ENCODE peak calls at places on chromosomes 6 and 20, in ten cellular contexts. One of them, this sample, is unnamed.

GRCh38 chr6:48048460-48049146 is 62.4 kb downstream of the PTCHD4 start:
- DNase-seq in HEK293T: no peak
- DNase-seq in ACHN: no peak
- DNase-seq in iris pigment epithelial cell: no peak
- DNase-seq in left ventricle myocardium inferior: no peak
- DNase-seq in activated CD8-positive, alpha-beta T cell treated with anti-CD3 and anti-CD28 coated beads, Interleukin-2, amount 10 ng/mL, durations not matched to agents 7 days and 5 days: no peak
- DNase-seq in CD14-positive monocyte: no peak
- DNase-seq in mesothelial cell of epicardium: no peak
- DNase-seq in left ventricle myocardium superior: no peak
- DNase-seq in stimulated activated CD4-positive, alpha-beta T cell treated with anti-CD3 and anti-CD28 coated beads, Interleukin-15, amount 100 ng/mL, for 1 hour: no peak
- DNase-seq in this sample: no peak

GRCh38 chr20:36726168-36726567 is 19.7 kb downstream of the NDRG3 start:
- DNase-seq in HEK293T: no peak
- DNase-seq in ACHN: no peak
- DNase-seq in iris pigment epithelial cell: no peak
- DNase-seq in left ventricle myocardium inferior: no peak
- DNase-seq in activated CD8-positive, alpha-beta T cell treated with anti-CD3 and anti-CD28 coated beads, Interleukin-2, amount 10 ng/mL, durations not matched to agents 7 days and 5 days: no peak
- DNase-seq in CD14-positive monocyte: no peak
- DNase-seq in mesothelial cell of epicardium: no peak
- DNase-seq in left ventricle myocardium superior: no peak
- DNase-seq in stimulated activated CD4-positive, alpha-beta T cell treated with anti-CD3 and anti-CD28 coated beads, Interleukin-15, amount 100 ng/mL, for 1 hour: no peak
- DNase-seq in this sample: no peak

GRCh38 chr6:137494967-137495595 is 887 bp upstream of the OLIG3 start:
- DNase-seq in HEK293T: no peak
- DNase-seq in ACHN: no peak
- DNase-seq in iris pigment epithelial cell: no peak
- DNase-seq in left ventricle myocardium inferior: no peak
- DNase-seq in activated CD8-positive, alpha-beta T cell treated with anti-CD3 and anti-CD28 coated beads, Interleukin-2, amount 10 ng/mL, durations not matched to agents 7 days and 5 days: no peak
- DNase-seq in CD14-positive monocyte: no peak
- DNase-seq in mesothelial cell of epicardium: no peak
- DNase-seq in left ventricle myocardium superior: no peak
- DNase-seq in stimulated activated CD4-positive, alpha-beta T cell treated with anti-CD3 and anti-CD28 coated beads, Interleukin-15, amount 100 ng/mL, for 1 hour: no peak
- DNase-seq in this sample: no peak

GRCh38 chr6:137982418-137983189 is 115.5 kb downstream of the TNFAIP3 start:
- DNase-seq in HEK293T: no peak
- DNase-seq in ACHN: no peak
- DNase-seq in iris pigment epithelial cell: no peak
- DNase-seq in left ventricle myocardium inferior: no peak
- DNase-seq in activated CD8-positive, alpha-beta T cell treated with anti-CD3 and anti-CD28 coated beads, Interleukin-2, amount 10 ng/mL, durations not matched to agents 7 days and 5 days: no peak
- DNase-seq in CD14-positive monocyte: no peak
- DNase-seq in mesothelial cell of epicardium: no peak
- DNase-seq in left ventricle myocardium superior: no peak
- DNase-seq in stimulated activated CD4-positive, alpha-beta T cell treated with anti-CD3 and anti-CD28 coated beads, Interleukin-15, amount 100 ng/mL, for 1 hour: no peak
- DNase-seq in this sample: no peak

GRCh38 chr6:7723041-7723447 is 2.9 kb upstream of the BMP6 start:
- DNase-seq in HEK293T: peak
- DNase-seq in ACHN: peak
- DNase-seq in iris pigment epithelial cell: peak
- DNase-seq in left ventricle myocardium inferior: peak
- DNase-seq in activated CD8-positive, alpha-beta T cell treated with anti-CD3 and anti-CD28 coated beads, Interleukin-2, amount 10 ng/mL, durations not matched to agents 7 days and 5 days: peak
- DNase-seq in CD14-positive monocyte: peak
- DNase-seq in mesothelial cell of epicardium: peak
- DNase-seq in left ventricle myocardium superior: peak
- DNase-seq in stimulated activated CD4-positive, alpha-beta T cell treated with anti-CD3 and anti-CD28 coated beads, Interleukin-15, amount 100 ng/mL, for 1 hour: peak
- DNase-seq in this sample: peak

GRCh38 chr20:38178581-38178980 is 13.5 kb upstream of the TGM2 start:
- DNase-seq in HEK293T: no peak
- DNase-seq in ACHN: no peak
- DNase-seq in iris pigment epithelial cell: no peak
- DNase-seq in left ventricle myocardium inferior: no peak
- DNase-seq in activated CD8-positive, alpha-beta T cell treated with anti-CD3 and anti-CD28 coated beads, Interleukin-2, amount 10 ng/mL, durations not matched to agents 7 days and 5 days: no peak
- DNase-seq in CD14-positive monocyte: no peak
- DNase-seq in mesothelial cell of epicardium: no peak
- DNase-seq in left ventricle myocardium superior: no peak
- DNase-seq in stimulated activated CD4-positive, alpha-beta T cell treated with anti-CD3 and anti-CD28 coated beads, Interleukin-15, amount 100 ng/mL, for 1 hour: no peak
- DNase-seq in this sample: no peak

GRCh38 chr6:84547341-84547794 is 217.0 kb downstream of the TBX18 start:
- DNase-seq in HEK293T: no peak
- DNase-seq in ACHN: no peak
- DNase-seq in iris pigment epithelial cell: peak
- DNase-seq in left ventricle myocardium inferior: no peak
- DNase-seq in activated CD8-positive, alpha-beta T cell treated with anti-CD3 and anti-CD28 coated beads, Interleukin-2, amount 10 ng/mL, durations not matched to agents 7 days and 5 days: no peak
- DNase-seq in CD14-positive monocyte: no peak
- DNase-seq in mesothelial cell of epicardium: no peak
- DNase-seq in left ventricle myocardium superior: no peak
- DNase-seq in stimulated activated CD4-positive, alpha-beta T cell treated with anti-CD3 and anti-CD28 coated beads, Interleukin-15, amount 100 ng/mL, for 1 hour: no peak
- DNase-seq in this sample: no peak

GRCh38 chr6:40912158-40912946 is 126.7 kb downstream of the UNC5CL start:
- DNase-seq in HEK293T: peak
- DNase-seq in ACHN: peak
- DNase-seq in iris pigment epithelial cell: peak
- DNase-seq in left ventricle myocardium inferior: no peak
- DNase-seq in activated CD8-positive, alpha-beta T cell treated with anti-CD3 and anti-CD28 coated beads, Interleukin-2, amount 10 ng/mL, durations not matched to agents 7 days and 5 days: peak
- DNase-seq in CD14-positive monocyte: no peak
- DNase-seq in mesothelial cell of epicardium: no peak
- DNase-seq in left ventricle myocardium superior: peak
- DNase-seq in stimulated activated CD4-positive, alpha-beta T cell treated with anti-CD3 and anti-CD28 coated beads, Interleukin-15, amount 100 ng/mL, for 1 hour: no peak
- DNase-seq in this sample: no peak

GRCh38 chr6:170385506-170385905 is 78.9 kb downstream of the FAM120B start:
- DNase-seq in HEK293T: no peak
- DNase-seq in ACHN: no peak
- DNase-seq in iris pigment epithelial cell: no peak
- DNase-seq in left ventricle myocardium inferior: no peak
- DNase-seq in activated CD8-positive, alpha-beta T cell treated with anti-CD3 and anti-CD28 coated beads, Interleukin-2, amount 10 ng/mL, durations not matched to agents 7 days and 5 days: no peak
- DNase-seq in CD14-positive monocyte: no peak
- DNase-seq in mesothelial cell of epicardium: no peak
- DNase-seq in left ventricle myocardium superior: no peak
- DNase-seq in stimulated activated CD4-positive, alpha-beta T cell treated with anti-CD3 and anti-CD28 coated beads, Interleukin-15, amount 100 ng/mL, for 1 hour: no peak
- DNase-seq in this sample: no peak

This sample was measured in cardiac septum.